ENCODE peak calls at places on chromosomes 3 and 15, in seven cellular contexts. One of them, this sample, is unnamed.

GRCh38 chr15:88605507-88606436 is 15.4 kb upstream of the AEN start:
- DNase-seq in C1 segment of cervical spinal cord: no peak
- DNase-seq in epithelial cell of esophagus: peak
- DNase-seq in uterus: no peak
- DNase-seq in GM04504: no peak
- DNase-seq in fibroblast of the conjunctiva: no peak
- DNase-seq in foreskin fibroblast: peak
- DNase-seq in this sample: peak

GRCh38 chr3:133955892-133956291 is 60.2 kb upstream of the RAB6B start:
- DNase-seq in C1 segment of cervical spinal cord: no peak
- DNase-seq in epithelial cell of esophagus: no peak
- DNase-seq in uterus: no peak
- DNase-seq in GM04504: no peak
- DNase-seq in fibroblast of the conjunctiva: no peak
- DNase-seq in foreskin fibroblast: peak
- DNase-seq in this sample: no peak

GRCh38 chr15:99703603-99704443 is 29.4 kb downstream of the LYSMD4 start:
- DNase-seq in C1 segment of cervical spinal cord: no peak
- DNase-seq in epithelial cell of esophagus: peak
- DNase-seq in uterus: no peak
- DNase-seq in GM04504: peak
- DNase-seq in fibroblast of the conjunctiva: peak
- DNase-seq in foreskin fibroblast: peak
- DNase-seq in this sample: peak

GRCh38 chr3:14991148-14991742 is 43.9 kb downstream of the NR2C2 start:
- DNase-seq in C1 segment of cervical spinal cord: no peak
- DNase-seq in epithelial cell of esophagus: no peak
- DNase-seq in uterus: no peak
- DNase-seq in GM04504: no peak
- DNase-seq in fibroblast of the conjunctiva: no peak
- DNase-seq in foreskin fibroblast: no peak
- DNase-seq in this sample: no peak

GRCh38 chr15:40958723-40959122 is 5.5 kb downstream of the CHAC1 start:
- DNase-seq in C1 segment of cervical spinal cord: no peak
- DNase-seq in epithelial cell of esophagus: no peak
- DNase-seq in uterus: no peak
- DNase-seq in GM04504: no peak
- DNase-seq in fibroblast of the conjunctiva: no peak
- DNase-seq in foreskin fibroblast: no peak
- DNase-seq in this sample: no peak

GRCh38 chr3:149018247-149018646 is 26.9 kb downstream of the GYG1 start:
- DNase-seq in C1 segment of cervical spinal cord: no peak
- DNase-seq in epithelial cell of esophagus: no peak
- DNase-seq in uterus: no peak
- DNase-seq in GM04504: no peak
- DNase-seq in fibroblast of the conjunctiva: no peak
- DNase-seq in foreskin fibroblast: peak
- DNase-seq in this sample: no peak

GRCh38 chr3:194465920-194466570 is 20.8 kb downstream of the ATP13A3 start:
- DNase-seq in C1 segment of cervical spinal cord: no peak
- DNase-seq in epithelial cell of esophagus: no peak
- DNase-seq in uterus: no peak
- DNase-seq in GM04504: no peak
- DNase-seq in fibroblast of the conjunctiva: no peak
- DNase-seq in foreskin fibroblast: no peak
- DNase-seq in this sample: no peak

GRCh38 chr3:52498134-52499054 is 3.3 kb downstream of the STAB1 start:
- DNase-seq in C1 segment of cervical spinal cord: peak
- DNase-seq in epithelial cell of esophagus: no peak
- DNase-seq in uterus: peak
- DNase-seq in GM04504: peak
- DNase-seq in fibroblast of the conjunctiva: peak
- DNase-seq in foreskin fibroblast: peak
- DNase-seq in this sample: no peak

This sample was measured in GM13976.